ENCODE peak calls at places on chromosomes 6 and 20, in five cellular contexts. Z is foreskin fibroblast, M is adrenal gland, C is bronchial epithelial cell, K is mesendoderm. J is an unnamed sample.

GRCh38 chr6:46973029-46973428 is 51.3 kb upstream of the ADGRF5 start:
- DNase-seq in Z (no peak), M (no peak), C (no peak), K (no peak), J (no peak)

GRCh38 chr6:129844118-129844891 is 16.8 kb downstream of the TMEM244 start:
- DNase-seq in Z (peak), M (no peak), C (peak), K (peak), J (peak)

GRCh38 chr20:10733122-10733521 is 59.3 kb upstream of the JAG1 start:
- DNase-seq in Z (peak), M (no peak), C (peak), K (no peak), J (no peak)

GRCh38 chr20:61898405-61898804 is 167.3 kb downstream of the TAF4 start:
- DNase-seq in Z (no peak), M (no peak), C (no peak), K (no peak), J (no peak)

GRCh38 chr6:26258199-26258977 is 106.6 kb upstream of the BTN3A2 start:
- DNase-seq in Z (no peak), M (no peak), C (peak), K (peak), J (no peak)

GRCh38 chr6:37496951-37497885 is 2.5 kb downstream of the CCDC167 start:
- DNase-seq in Z (no peak), M (no peak), C (no peak), K (no peak), J (no peak)

GRCh38 chr6:142567476-142567875 is 265.7 kb downstream of the ADGRG6 start:
- DNase-seq in Z (no peak), M (no peak), C (no peak), K (no peak), J (no peak)

GRCh38 chr6:143878272-143878760 is 14.0 kb downstream of the ZC2HC1B start:
- DNase-seq in Z (no peak), M (no peak), C (peak), K (no peak), J (no peak)

GRCh38 chr20:47678536-47678935 is 106.7 kb downstream of the SULF2 start:
- DNase-seq in Z (no peak), M (no peak), C (no peak), K (no peak), J (no peak)

GRCh38 chr20:20196610-20197009 is 144.3 kb downstream of the CFAP61 start:
- DNase-seq in Z (no peak), M (no peak), C (no peak), K (no peak), J (no peak)

GRCh38 chr20:38175221-38176030 is 10.4 kb upstream of the TGM2 start:
- DNase-seq in Z (no peak), M (no peak), C (no peak), K (peak), J (no peak)

GRCh38 chr6:25193865-25194679 is 85.1 kb upstream of the CARMIL1 start:
- DNase-seq in Z (no peak), M (no peak), C (no peak), K (no peak), J (no peak)

GRCh38 chr20:23446505-23446904 is 6.2 kb downstream of the CST11 start:
- DNase-seq in Z (no peak), M (peak), C (peak), K (peak), J (peak)

GRCh38 chr6:155872961-155873360 is 417.3 kb upstream of the NOX3 start:
- DNase-seq in Z (no peak), M (no peak), C (no peak), K (no peak), J (no peak)

GRCh38 chr6:66948106-66948505 is 1241.1 kb upstream of the EYS start:
- DNase-seq in Z (peak), M (no peak), C (no peak), K (no peak), J (no peak)

GRCh38 chr6:154460306-154461071 is 50.0 kb downstream of the CNKSR3 start:
- DNase-seq in Z (no peak), M (no peak), C (peak), K (no peak), J (no peak)

GRCh38 chr6:35087361-35088280 is 53.5 kb downstream of the TCP11 start:
- DNase-seq in Z (no peak), M (no peak), C (no peak), K (no peak), J (no peak)

GRCh38 chr6:101597711-101598110 is 204.2 kb downstream of the GRIK2 start:
- DNase-seq in Z (peak), M (no peak), C (peak), K (peak), J (peak)

GRCh38 chr6:33414592-33415271 is 3.2 kb downstream of the CUTA start:
- DNase-seq in Z (no peak), M (no peak), C (no peak), K (peak), J (peak)

GRCh38 chr6:33417127-33417902 is 592 bp downstream of the CUTA start:
- DNase-seq in Z (peak), M (peak), C (peak), K (peak), J (no peak)

GRCh38 chr6:33413601-33414120 is 2.8 kb downstream of the PHF1 start:
- DNase-seq in Z (no peak), M (no peak), C (no peak), K (no peak), J (no peak)

GRCh38 chr6:33416386-33417126 is 1.4 kb downstream of the CUTA start:
- DNase-seq in Z (no peak), M (no peak), C (no peak), K (no peak), J (no peak)

DNA sequence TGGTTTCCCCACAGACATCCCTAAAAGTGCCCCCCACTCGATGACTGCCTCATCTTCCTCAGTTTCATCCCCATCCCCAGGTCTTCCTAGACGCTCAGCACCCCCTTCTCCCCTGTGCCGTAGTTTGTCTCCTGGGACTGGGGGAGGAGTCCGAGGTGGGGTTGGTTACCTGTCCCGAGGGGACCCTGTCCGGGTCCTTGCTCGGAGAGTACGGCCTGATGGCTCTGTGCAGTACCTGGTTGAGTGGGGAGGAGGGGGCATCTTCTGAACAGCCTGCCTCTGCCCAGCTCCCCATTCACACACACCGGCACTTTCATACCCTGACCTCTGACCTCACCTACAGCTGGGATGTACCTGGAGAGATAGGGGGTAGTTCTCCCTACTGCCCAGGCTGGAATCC is 2.1 kb downstream of the CUTA start:
- DNase-seq in Z (no peak), M (no peak), C (no peak), K (no peak), J (no peak)
- H3K4me3 ChIP-seq in Z (peak), M (no peak), C (no peak), K (no peak), J (no peak)

GRCh38 chr6:70852667-70853246 is 104.1 kb downstream of the B3GAT2 start:
- DNase-seq in Z (no peak), M (no peak), C (no peak), K (no peak), J (no peak)
- H3K4me3 ChIP-seq in Z (no peak), M (no peak), C (no peak), K (no peak), J (no peak)

DNA sequence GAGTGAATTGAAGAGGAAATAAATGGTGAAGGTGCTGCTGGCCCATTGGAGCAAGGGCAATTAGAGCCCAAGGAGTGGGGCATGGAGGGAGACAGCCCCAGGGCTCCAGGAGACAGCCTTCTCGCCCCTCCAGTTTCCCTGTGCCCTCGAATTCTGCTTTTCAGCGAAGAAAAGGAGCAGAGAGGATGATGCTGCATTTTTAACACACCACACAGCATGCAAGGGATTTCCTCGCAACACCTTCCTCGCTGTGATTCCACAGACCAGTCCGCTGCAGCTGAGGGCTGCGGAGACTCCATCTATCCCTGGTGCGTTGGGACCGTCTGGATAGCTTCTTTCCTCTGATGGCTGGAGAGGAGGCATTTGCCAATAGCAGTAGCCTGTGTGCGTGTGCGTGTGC is 41.7 kb downstream of the PTCHD4 start:
- DNase-seq in Z (peak), M (no peak), C (no peak), K (peak), J (no peak)
- H3K4me3 ChIP-seq in Z (no peak), M (no peak), C (no peak), K (no peak), J (no peak)

GRCh38 chr6:16764188-16764950 is 3.1 kb upstream of the ATXN1 start:
- DNase-seq in Z (no peak), M (no peak), C (peak), K (peak), J (peak)
- H3K4me3 ChIP-seq in Z (peak), M (no peak), C (no peak), K (no peak), J (no peak)

GRCh38 chr6:2768125-2768524 is 2.9 kb downstream of the WRNIP1 start:
- DNase-seq in Z (no peak), M (no peak), C (no peak), K (no peak), J (no peak)
- H3K4me3 ChIP-seq in Z (peak), M (no peak), C (peak), K (no peak), J (peak)

GRCh38 chr6:29941916-29942274 is 437 bp upstream of the HLA-A start:
- DNase-seq in Z (no peak), M (no peak), C (no peak), K (no peak), J (no peak)

GRCh38 chr6:29942275-29943052 is at the start of gene HLA-A:
- DNase-seq in Z (peak), M (peak), C (peak), K (peak), J (peak)

GRCh38 chr6:29945421-29945820 is 3.1 kb downstream of the HLA-A start:
- DNase-seq in Z (no peak), M (no peak), C (no peak), K (no peak), J (no peak)

GRCh38 chr6:29941476-29941875 is 856 bp upstream of the HLA-A start:
- DNase-seq in Z (peak), M (no peak), C (peak), K (no peak), J (no peak)

GRCh38 chr6:29943053-29943966 is 978 bp downstream of the HLA-A start:
- DNase-seq in Z (no peak), M (no peak), C (peak), K (no peak), J (no peak)
- H3K4me3 ChIP-seq in Z (peak), M (peak), C (peak), K (peak), J (peak)

GRCh38 chr6:106360410-106360988 is at the start of gene CRYBG1:
- DNase-seq in Z (no peak), M (peak), C (peak), K (peak), J (peak)
- H3K4me3 ChIP-seq in Z (peak), M (no peak), C (peak), K (peak), J (peak)

J was measured in A673.